ENCODE peak calls at places on chromosomes 12 and 14, in six cellular contexts. H is stomach, I is HCT116, M is upper lobe of left lung, U is H1, J is GM23338. K is an unnamed sample.

GRCh38 chr12:123483602-123484273 is 25.8 kb downstream of the SNRNP35 start:
- DNase-seq in M (no peak), J (no peak), U (no peak), H (no peak), I (no peak), K (no peak)

GRCh38 chr14:90499121-90499520 is 102.3 kb downstream of the CALM1 start:
- DNase-seq in J (no peak), U (no peak), H (no peak), I (no peak), M (no peak), K (no peak)

GRCh38 chr14:104604461-104605449 is at the start of gene TMEM179:
- DNase-seq in U (peak), M (peak), J (peak), H (no peak), I (no peak), K (peak)

GRCh38 chr12:28286352-28286751 is 96.1 kb downstream of the CCDC91 start:
- DNase-seq in M (no peak), H (no peak), U (no peak), J (no peak), I (no peak), K (no peak)

GRCh38 chr14:101236496-101237240 is 324.6 kb upstream of the DIO3 start:
- DNase-seq in U (no peak), J (no peak), H (no peak), M (no peak), I (no peak), K (no peak)

GRCh38 chr14:30587141-30587540 is 28.2 kb downstream of the G2E3 start:
- DNase-seq in H (no peak), M (no peak), U (no peak), J (no peak), I (no peak), K (no peak)

GRCh38 chr14:88463318-88463717 is 77.9 kb downstream of the SPATA7 start:
- DNase-seq in M (no peak), I (peak), U (no peak), J (peak), H (no peak), K (no peak)

GRCh38 chr12:124097681-124098080 is 124.7 kb downstream of the ZNF664 start:
- DNase-seq in H (no peak), J (no peak), U (no peak), M (no peak), I (no peak), K (no peak)

GRCh38 chr12:132490481-132491348 is 764 bp downstream of the FBRSL1 start:
- DNase-seq in M (peak), I (no peak), U (no peak), H (no peak), J (no peak), K (no peak)

GRCh38 chr14:84826349-84826748 is 703.6 kb upstream of the FLRT2 start:
- DNase-seq in H (no peak), U (no peak), M (no peak), J (no peak), I (no peak), K (no peak)

GRCh38 chr14:60815371-60815770 is 80.8 kb downstream of the MNAT1 start:
- DNase-seq in I (no peak), H (no peak), J (no peak), U (no peak), M (no peak), K (no peak)

GRCh38 chr12:120085920-120086319 is 30.6 kb downstream of the RAB35 start:
- DNase-seq in J (peak), H (no peak), I (no peak), U (peak), M (no peak), K (no peak)

GRCh38 chr12:101076940-101077351 is 133.1 kb downstream of the SLC5A8 start:
- DNase-seq in U (no peak), I (no peak), M (no peak), J (no peak), H (no peak), K (no peak)

GRCh38 chr12:32444895-32445294 is 45.5 kb downstream of the FGD4 start:
- DNase-seq in I (peak), M (no peak), U (no peak), J (no peak), H (no peak), K (no peak)

GRCh38 chr12:113609692-113610469 is 138.2 kb upstream of the LHX5 start:
- DNase-seq in M (no peak), I (no peak), U (peak), J (peak), H (no peak), K (no peak)

GRCh38 chr14:24837280-24838046 is 203.5 kb upstream of the GZMB start:
- DNase-seq in M (no peak), J (no peak), H (no peak), U (no peak), I (no peak), K (no peak)

GRCh38 chr14:77268989-77269595 is 1.9 kb downstream of the NGB start:
- DNase-seq in H (no peak), J (peak), M (no peak), U (no peak), I (no peak), K (no peak)

GRCh38 chr12:88334271-88334670 is 192.2 kb downstream of the TMTC3 start:
- DNase-seq in M (no peak), U (peak), H (peak), J (peak), I (no peak), K (no peak)

GRCh38 chr14:61355892-61356325 is 34.5 kb downstream of the PRKCH start:
- DNase-seq in M (no peak), H (no peak), U (peak), J (peak), I (peak), K (no peak)

GRCh38 chr12:47758584-47758833 is 171 bp downstream of the RAPGEF3 start:
- DNase-seq in U (no peak), M (no peak), H (no peak), I (no peak), J (no peak), K (no peak)

GRCh38 chr14:45891417-45892080 is 638.5 kb upstream of the MIS18BP1 start:
- DNase-seq in U (peak), I (no peak), H (peak), M (peak), J (peak), K (no peak)

GRCh38 chr12:45613306-45613705 is 116.2 kb upstream of the ARID2 start:
- DNase-seq in H (no peak), I (no peak), J (no peak), M (no peak), U (no peak), K (no peak)

GRCh38 chr14:89242871-89243270 is 174.2 kb downstream of the FOXN3 start:
- DNase-seq in U (no peak), M (no peak), I (no peak), J (peak), H (no peak), K (no peak)

GRCh38 chr14:50829472-50830043 is 1.4 kb downstream of the NIN start:
- DNase-seq in U (no peak), I (no peak), J (peak), M (no peak), H (no peak), K (no peak)

GRCh38 chr14:68977741-68978549 is 1.2 kb downstream of the ACTN1 start:
- DNase-seq in J (peak), I (no peak), M (peak), U (no peak), H (peak), K (no peak)

GRCh38 chr12:24380122-24380521 is 430.7 kb upstream of the SOX5 start:
- DNase-seq in H (no peak), U (no peak), M (no peak), I (no peak), J (peak), K (no peak)

GRCh38 chr12:105922670-105923102 is 216.1 kb downstream of the NUAK1 start:
- DNase-seq in H (no peak), I (no peak), M (no peak), J (no peak), U (no peak), K (no peak)

GRCh38 chr12:16229676-16230075 is 47.8 kb downstream of the SLC15A5 start:
- DNase-seq in M (no peak), U (no peak), H (no peak), I (no peak), J (no peak), K (no peak)

GRCh38 chr12:89856431-89856830 is 147.8 kb upstream of the ATP2B1 start:
- DNase-seq in I (no peak), H (no peak), U (no peak), J (no peak), M (no peak), K (no peak)

DNA sequence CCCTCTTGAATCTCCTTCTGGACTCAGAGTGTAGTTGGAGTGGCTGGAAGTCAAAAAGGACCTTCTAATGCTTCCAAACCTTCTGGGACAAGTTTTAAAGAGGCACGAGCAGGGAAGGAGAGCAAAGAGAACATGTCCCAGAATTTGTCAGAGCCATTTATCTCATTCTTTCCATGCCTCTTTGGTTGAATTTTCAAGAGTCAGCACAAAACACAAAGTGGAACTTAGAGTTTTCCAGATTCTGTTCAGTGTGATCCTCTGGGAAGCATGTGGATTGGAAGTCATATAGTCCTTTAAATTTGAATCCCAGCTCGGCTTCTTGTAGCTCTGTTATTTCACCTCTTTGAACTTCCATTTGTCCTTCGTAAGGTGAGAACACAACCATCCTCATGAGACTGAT is 138.2 kb upstream of the PWP1 start:
- DNase-seq in U (no peak), M (no peak), H (no peak), J (no peak), I (no peak), K (no peak)
- TF ChIP-seq POLR2AphosphoS5 in U (no peak), M (no peak), H (no peak), J (no peak), I (no peak), K (no peak)

DNA sequence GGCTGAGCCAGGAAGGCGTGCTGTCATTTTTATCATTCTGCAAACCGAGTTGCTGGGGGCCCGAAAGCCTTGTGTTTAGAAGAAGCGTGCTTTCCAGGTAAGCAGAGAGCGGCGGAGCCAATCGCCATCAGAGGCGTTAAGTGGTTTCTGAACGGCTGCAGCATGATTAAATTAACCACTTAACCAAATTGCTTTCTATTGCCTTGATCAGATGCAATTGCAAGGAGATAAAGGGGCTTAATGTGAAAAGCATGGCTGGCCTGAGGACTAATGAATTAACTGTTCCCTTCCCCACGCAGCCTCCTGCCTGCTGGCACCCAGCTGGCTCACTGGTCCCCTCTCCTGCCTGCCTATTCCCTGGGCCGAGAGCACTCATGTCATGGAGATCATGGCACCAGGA is 36.6 kb upstream of the CHGA start:
- DNase-seq in M (no peak), U (no peak), J (no peak), H (no peak), I (no peak), K (no peak)
- TF ChIP-seq POLR2AphosphoS5 in M (no peak), U (no peak), J (no peak), H (no peak), I (no peak), K (no peak)

GRCh38 chr12:52199294-52199920 is 7.6 kb upstream of the KRT80 start:
- DNase-seq in U (no peak), M (no peak), J (no peak), H (no peak), I (no peak), K (no peak)

GRCh38 chr12:52197371-52198231 is 5.8 kb upstream of the KRT80 start:
- DNase-seq in J (no peak), H (peak), U (no peak), I (no peak), M (no peak), K (no peak)

GRCh38 chr12:52200086-52200782 is 8.4 kb upstream of the KRT80 start:
- DNase-seq in M (no peak), I (no peak), J (no peak), H (no peak), U (no peak), K (no peak)

GRCh38 chr12:52200783-52201519 is 9.1 kb upstream of the KRT80 start:
- DNase-seq in J (no peak), M (no peak), H (no peak), I (no peak), U (no peak), K (no peak)

DNA sequence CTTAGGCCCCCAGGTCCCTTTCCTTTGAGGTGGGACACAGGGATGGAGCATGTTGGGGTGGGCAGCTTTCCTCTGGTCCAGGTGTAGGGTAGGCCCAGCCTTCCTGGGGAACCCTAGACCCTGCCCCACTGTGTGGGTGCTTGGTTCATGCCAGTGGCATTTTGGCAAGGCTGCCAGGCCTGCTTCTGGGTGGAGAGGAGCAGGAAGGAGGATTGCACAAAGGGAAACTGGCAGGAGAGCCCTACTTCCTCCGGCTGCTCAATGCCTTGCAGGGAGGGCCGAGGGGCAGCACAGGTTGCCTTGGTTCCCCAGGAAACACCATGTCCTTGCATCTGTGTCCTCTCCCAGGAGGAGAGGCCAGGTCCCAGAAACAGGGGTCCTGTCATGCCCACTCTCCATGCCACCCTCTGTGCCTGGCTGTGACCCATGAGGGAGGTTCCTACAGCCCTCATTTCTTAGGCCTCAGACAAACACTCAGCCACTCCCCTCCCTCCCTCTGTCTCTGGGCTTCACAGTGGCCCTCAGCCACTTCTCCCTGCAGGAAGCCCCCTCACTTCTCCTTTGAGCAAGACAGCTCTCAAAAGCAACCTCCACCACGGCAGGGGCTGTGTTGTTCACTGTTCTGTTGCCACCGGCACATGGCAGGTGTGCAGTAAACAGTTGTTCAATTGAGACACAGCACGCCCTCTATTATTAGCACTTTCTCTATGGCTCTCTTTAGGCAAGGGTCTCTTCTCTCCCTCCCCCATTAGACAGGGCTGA is 6.8 kb upstream of the KRT80 start:
- DNase-seq in H (no peak), I (no peak), U (no peak), J (no peak), M (no peak), K (no peak)
- TF ChIP-seq POLR2AphosphoS5 in H (no peak), I (no peak), U (no peak), J (no peak), M (peak), K (no peak)

DNA sequence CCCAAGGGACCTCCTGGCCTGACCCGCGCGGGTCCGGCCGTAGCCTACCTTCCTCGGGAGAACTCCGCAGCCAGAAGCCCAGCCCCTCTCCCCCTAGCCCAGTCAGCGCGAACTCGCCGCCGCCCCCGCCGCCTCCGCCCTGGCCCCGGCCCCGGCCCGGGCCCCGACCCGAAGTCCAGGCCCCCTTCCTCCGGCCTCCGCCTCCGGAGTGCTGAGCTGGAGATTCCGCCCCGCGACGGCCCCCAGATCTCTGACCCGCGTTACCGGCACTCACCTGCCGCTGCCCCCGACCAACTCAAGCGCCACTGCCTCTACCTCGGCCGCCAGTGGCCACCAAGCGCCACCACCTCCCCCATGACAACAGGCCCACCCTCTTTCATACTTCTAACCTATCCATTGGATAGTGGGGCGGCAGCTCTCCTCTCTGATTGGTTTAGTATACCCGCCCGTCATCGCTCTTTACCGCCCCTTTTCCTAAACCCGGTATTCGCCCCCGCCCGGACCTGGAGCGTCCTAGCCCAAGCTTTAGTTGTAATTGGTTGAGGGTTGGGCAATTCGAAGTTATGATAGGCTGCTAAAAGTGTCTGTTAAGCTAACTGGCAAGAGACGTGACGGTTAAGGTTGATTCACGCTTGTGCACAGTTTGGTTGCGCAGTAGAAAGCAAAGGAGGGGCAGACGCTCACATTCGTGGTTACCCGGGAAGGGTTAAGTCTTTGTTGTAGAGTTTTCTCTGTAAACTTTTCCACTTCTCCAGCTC is at the start of gene NUMB:
- DNase-seq in J (peak), H (peak), I (peak), U (peak), M (peak), K (peak)
- TF ChIP-seq POLR2AphosphoS5 in J (peak), H (peak), I (peak), U (peak), M (peak), K (peak)

GRCh38 chr12:116375278-116375842 is 97.9 kb upstream of the MED13L start:
- DNase-seq in M (no peak), I (no peak), U (no peak), J (no peak), H (no peak), K (no peak)
- TF ChIP-seq POLR2AphosphoS5 in M (no peak), I (no peak), U (no peak), J (no peak), H (no peak), K (no peak)

GRCh38 chr12:30719060-30719459 is 23.4 kb upstream of the IPO8 start:
- DNase-seq in H (no peak), U (no peak), J (no peak), I (no peak), M (no peak), K (no peak)
- TF ChIP-seq POLR2AphosphoS5 in H (no peak), U (no peak), J (no peak), I (no peak), M (no peak), K (no peak)

DNA sequence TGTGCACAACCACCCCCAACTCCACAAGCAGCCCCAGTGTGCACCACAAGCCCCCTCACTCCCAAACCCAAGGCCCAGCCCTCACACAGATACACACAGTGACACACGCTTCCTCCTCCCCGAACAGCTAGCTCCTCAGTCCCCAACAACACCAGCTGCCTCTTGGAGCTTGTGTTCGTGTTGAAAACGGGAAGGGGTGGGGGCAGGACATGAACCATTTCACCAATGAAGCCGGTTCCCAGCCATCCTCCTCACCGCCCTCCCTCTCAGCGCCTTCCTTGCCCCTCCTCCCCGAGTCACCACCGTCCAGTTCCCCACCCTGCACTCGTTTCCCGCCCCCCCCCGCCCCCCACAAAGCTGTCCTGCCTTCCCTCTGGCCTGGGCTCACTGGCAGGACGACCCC is 349 bp upstream of the GPR162 start:
- DNase-seq in M (no peak), J (peak), U (no peak), I (no peak), H (peak), K (no peak)
- TF ChIP-seq POLR2AphosphoS5 in M (peak), J (no peak), U (no peak), I (no peak), H (peak), K (no peak)

GRCh38 chr14:75440733-75441474 is 13.1 kb downstream of the JDP2 start:
- DNase-seq in J (no peak), U (no peak), I (no peak), H (peak), M (peak), K (no peak)

GRCh38 chr14:75441731-75442130 is 13.9 kb downstream of the JDP2 start:
- DNase-seq in I (no peak), J (no peak), M (no peak), U (no peak), H (no peak), K (no peak)

GRCh38 chr14:75442166-75442565 is 14.3 kb downstream of the JDP2 start:
- DNase-seq in I (no peak), M (no peak), U (no peak), J (no peak), H (no peak), K (no peak)

GRCh38 chr14:75443203-75443969 is 15.6 kb downstream of the JDP2 start:
- DNase-seq in I (no peak), M (no peak), U (no peak), H (no peak), J (no peak), K (no peak)

GRCh38 chr14:75442642-75443041 is 14.8 kb downstream of the JDP2 start:
- DNase-seq in I (no peak), J (no peak), M (no peak), H (no peak), U (no peak), K (no peak)
- TF ChIP-seq POLR2AphosphoS5 in I (no peak), J (no peak), M (no peak), H (no peak), U (no peak), K (no peak)